ENCODE peak calls at places on chromosome 20, in four cellular contexts. V is left ventricle myocardium inferior, B is Calu3, N is foreskin fibroblast. M is an unnamed sample.

GRCh38 chr20:62360854-62361798 is 6.0 kb downstream of the LAMA5 start:
- DNase-seq in V (peak; percentile 34), B (peak; percentile 82), N (no peak), M (peak; percentile 46)

GRCh38 chr20:62959101-62959971 is 6.8 kb downstream of the SLC17A9 start:
- DNase-seq in N (no peak), V (no peak), B (no peak), M (no peak)

GRCh38 chr20:5642155-5642981 is 107.8 kb upstream of the SHLD1 start:
- DNase-seq in N (peak; percentile 44), B (no peak), V (peak; percentile 18), M (no peak)

GRCh38 chr20:50982372-50982771 is 23.8 kb downstream of the MOCS3 start:
- DNase-seq in B (peak; percentile 77), V (no peak), N (peak; percentile 38), M (no peak)

GRCh38 chr20:59458645-59459044 is 145.7 kb upstream of the PHACTR3 start:
- DNase-seq in B (no peak), N (no peak), V (no peak), M (no peak)

GRCh38 chr20:22684763-22685443 is 100.5 kb upstream of the FOXA2 start:
- DNase-seq in N (no peak), B (no peak), V (no peak), M (no peak)

GRCh38 chr20:62321521-62321948 is 18.7 kb downstream of the ADRM1 start:
- DNase-seq in N (no peak), V (no peak), B (peak; percentile 56), M (no peak)

GRCh38 chr20:62822239-62822787 is 5.5 kb downstream of the COL9A3 start:
- DNase-seq in V (no peak), N (no peak), B (no peak), M (no peak)

GRCh38 chr20:3910868-3911267 is 21.7 kb downstream of the PANK2 start:
- DNase-seq in V (no peak), N (no peak), B (no peak), M (no peak)

GRCh38 chr20:18012901-18013300 is 44.1 kb downstream of the MGME1 start:
- DNase-seq in B (no peak), V (no peak), N (no peak), M (no peak)

GRCh38 chr20:17665756-17666155 is 16.3 kb downstream of the RRBP1 start:
- DNase-seq in N (no peak), V (no peak), B (no peak), M (no peak)

GRCh38 chr20:45347936-45348809 is at the start of gene SDC4:
- DNase-seq in V (peak; percentile 70), B (peak; percentile 89), N (peak; percentile 64), M (peak; percentile 74)

GRCh38 chr20:34190679-34191090 is 50.5 kb upstream of the ASIP start:
- DNase-seq in N (peak; percentile 88), V (peak; percentile 45), B (peak; percentile 85), M (peak; percentile 66)

GRCh38 chr20:52971498-52972189 is 514 bp upstream of the TSHZ2 start:
- DNase-seq in N (no peak), V (no peak), B (peak; percentile 4), M (no peak)

GRCh38 chr20:35463455-35464300 is 8.3 kb downstream of the CEP250 start:
- DNase-seq in B (peak; percentile 78), N (peak; percentile 52), V (no peak), M (no peak)

GRCh38 chr20:24970743-24971142 is 21.7 kb downstream of the CST7 start:
- DNase-seq in B (no peak), N (no peak), V (no peak), M (no peak)

GRCh38 chr20:10553326-10553984 is 118.3 kb downstream of the SLX4IP start:
- DNase-seq in N (peak; percentile 58), V (peak; percentile 60), B (peak; percentile 63), M (peak; percentile 60)

GRCh38 chr20:58406422-58407001 is 17.5 kb downstream of the VAPB start:
- DNase-seq in B (no peak), N (no peak), V (no peak), M (no peak)

GRCh38 chr20:19783966-19784401 is 25.9 kb downstream of the RIN2 start:
- DNase-seq in N (no peak), B (no peak), V (peak; percentile 65), M (peak; percentile 42)

GRCh38 chr20:49811825-49812462 is 684 bp upstream of the SLC9A8 start:
- DNase-seq in V (no peak), B (no peak), N (peak; percentile 45), M (no peak)

GRCh38 chr20:47417245-47418060 is 61.0 kb upstream of the ZMYND8 start:
- DNase-seq in N (no peak), B (no peak), V (no peak), M (no peak)

GRCh38 chr20:2603816-2604505 is 48.5 kb upstream of the NOP56 start:
- DNase-seq in B (no peak), V (no peak), N (no peak), M (no peak)

GRCh38 chr20:15200139-15200538 is 862.7 kb upstream of the FLRT3 start:
- DNase-seq in B (no peak), N (no peak), V (no peak), M (no peak)

GRCh38 chr20:12180107-12180661 is 262.5 kb downstream of the BTBD3 start:
- DNase-seq in V (no peak), B (no peak), N (no peak), M (no peak)

GRCh38 chr20:10984294-10984693 is 310.5 kb upstream of the JAG1 start:
- DNase-seq in N (no peak), B (no peak), V (no peak), M (no peak)

GRCh38 chr20:19212524-19213502 is at the start of gene SLC24A3:
- DNase-seq in N (no peak), V (peak; percentile 70), B (peak; percentile 47), M (peak; percentile 63)

GRCh38 chr20:63248835-63249591 is 5.2 kb downstream of the NKAIN4 start:
- DNase-seq in B (no peak), V (no peak), N (no peak), M (no peak)

GRCh38 chr20:44642203-44643153 is 9.0 kb downstream of the ADA start:
- DNase-seq in V (peak; percentile 81), N (peak; percentile 76), B (peak; percentile 68), M (peak; percentile 86)

GRCh38 chr20:49888341-49889244 is 26.7 kb downstream of the SPATA2 start:
- DNase-seq in N (peak; percentile 54), V (no peak), B (peak; percentile 72), M (no peak)

GRCh38 chr20:43941476-43942212 is 27.0 kb downstream of the TOX2 start:
- DNase-seq in B (no peak), V (no peak), N (no peak), M (no peak)

GRCh38 chr20:64049060-64049886 is at the start of gene SOX18:
- DNase-seq in V (peak; percentile 64), N (no peak), B (peak; percentile 52), M (no peak)

GRCh38 chr20:38202153-38202981 is 37.3 kb upstream of the TGM2 start:
- DNase-seq in B (no peak), N (no peak), V (no peak), M (no peak)

GRCh38 chr20:22984008-22984407 is 51.1 kb upstream of the SSTR4 start:
- DNase-seq in N (no peak), V (no peak), B (no peak), M (no peak)

GRCh38 chr20:22763257-22763906 is 179.0 kb upstream of the FOXA2 start:
- DNase-seq in B (no peak), N (no peak), V (peak; percentile 46), M (peak; percentile 63)

GRCh38 chr20:32473231-32474008 is 111.7 kb downstream of the NOL4L start:
- DNase-seq in V (no peak), N (no peak), B (peak; percentile 37), M (no peak)

GRCh38 chr20:4449977-4450715 is 271.6 kb upstream of the PRND start:
- DNase-seq in B (no peak), V (no peak), N (no peak), M (no peak)

GRCh38 chr20:62598761-62599194 is 43.5 kb upstream of the SLCO4A1 start:
- DNase-seq in B (peak; percentile 87), V (no peak), N (no peak), M (no peak)

GRCh38 chr20:20233041-20233514 is 134.8 kb upstream of the INSM1 start:
- DNase-seq in B (no peak), N (no peak), V (no peak), M (no peak)

GRCh38 chr20:4944518-4944917 is 56.8 kb downstream of the SLC23A2 start:
- DNase-seq in V (no peak), N (no peak), B (no peak), M (no peak)